ENCODE peak calls at places on chromosomes 5 and 9, in ten cellular contexts. One of them, this sample, is unnamed.

GRCh38 chr9:17777465-17777864 is 198.6 kb downstream of the SH3GL2 start:
- DNase-seq in sigmoid colon: no peak
- DNase-seq in hepatocyte: no peak
- DNase-seq in naive thymus-derived CD4-positive, alpha-beta T cell: no peak
- DNase-seq in AG09319: no peak
- DNase-seq in A172: no peak
- DNase-seq in sciatic nerve: no peak
- DNase-seq in T follicular helper cell: no peak
- DNase-seq in SK-N-DZ: no peak
- DNase-seq in uterus: no peak
- DNase-seq in this sample: no peak

GRCh38 chr5:14143843-14144585 is 872 bp downstream of the TRIO start:
- DNase-seq in T follicular helper cell: peak; percentile 1
- DNase-seq in A172: no peak
- DNase-seq in naive thymus-derived CD4-positive, alpha-beta T cell: peak; percentile 32
- DNase-seq in hepatocyte: peak; percentile 72
- DNase-seq in SK-N-DZ: no peak
- DNase-seq in sigmoid colon: peak; percentile 78
- DNase-seq in sciatic nerve: peak; percentile 79
- DNase-seq in AG09319: no peak
- DNase-seq in uterus: no peak
- DNase-seq in this sample: peak; percentile 30

GRCh38 chr5:40914835-40915234 is 5.5 kb downstream of the C7 start:
- DNase-seq in AG09319: peak; percentile 2
- DNase-seq in naive thymus-derived CD4-positive, alpha-beta T cell: no peak
- DNase-seq in sciatic nerve: no peak
- DNase-seq in sigmoid colon: no peak
- DNase-seq in SK-N-DZ: no peak
- DNase-seq in hepatocyte: no peak
- DNase-seq in A172: peak; percentile 26
- DNase-seq in T follicular helper cell: no peak
- DNase-seq in uterus: no peak
- DNase-seq in this sample: peak; percentile 4

GRCh38 chr5:111106320-111106948 is 14.3 kb downstream of the WDR36 start:
- DNase-seq in sigmoid colon: no peak
- DNase-seq in uterus: no peak
- DNase-seq in SK-N-DZ: no peak
- DNase-seq in AG09319: no peak
- DNase-seq in A172: no peak
- DNase-seq in sciatic nerve: no peak
- DNase-seq in hepatocyte: no peak
- DNase-seq in T follicular helper cell: no peak
- DNase-seq in naive thymus-derived CD4-positive, alpha-beta T cell: no peak
- DNase-seq in this sample: no peak

GRCh38 chr9:38619556-38620447 is 594 bp downstream of the ANKRD18A start:
- DNase-seq in A172: no peak
- DNase-seq in T follicular helper cell: peak; percentile 10
- DNase-seq in sigmoid colon: no peak
- DNase-seq in hepatocyte: peak; percentile 14
- DNase-seq in AG09319: no peak
- DNase-seq in naive thymus-derived CD4-positive, alpha-beta T cell: no peak
- DNase-seq in SK-N-DZ: peak; percentile 43
- DNase-seq in sciatic nerve: no peak
- DNase-seq in uterus: no peak
- DNase-seq in this sample: no peak

GRCh38 chr9:137077758-137078693 is 709 bp downstream of the UAP1L1 start:
- DNase-seq in A172: peak; percentile 46
- DNase-seq in sigmoid colon: peak; percentile 69
- DNase-seq in naive thymus-derived CD4-positive, alpha-beta T cell: peak; percentile 29
- DNase-seq in sciatic nerve: peak; percentile 73
- DNase-seq in SK-N-DZ: no peak
- DNase-seq in AG09319: no peak
- DNase-seq in uterus: no peak
- DNase-seq in hepatocyte: no peak
- DNase-seq in T follicular helper cell: no peak
- DNase-seq in this sample: no peak

GRCh38 chr9:100443781-100444768 is 17.1 kb downstream of the MSANTD3 start:
- DNase-seq in sciatic nerve: no peak
- DNase-seq in AG09319: no peak
- DNase-seq in uterus: no peak
- DNase-seq in T follicular helper cell: no peak
- DNase-seq in naive thymus-derived CD4-positive, alpha-beta T cell: no peak
- DNase-seq in A172: no peak
- DNase-seq in SK-N-DZ: no peak
- DNase-seq in hepatocyte: no peak
- DNase-seq in sigmoid colon: no peak
- DNase-seq in this sample: peak; percentile 63

GRCh38 chr9:126607731-126608130 is 6.0 kb upstream of the LMX1B start:
- DNase-seq in hepatocyte: no peak
- DNase-seq in sciatic nerve: no peak
- DNase-seq in sigmoid colon: no peak
- DNase-seq in A172: no peak
- DNase-seq in SK-N-DZ: no peak
- DNase-seq in T follicular helper cell: no peak
- DNase-seq in AG09319: no peak
- DNase-seq in uterus: no peak
- DNase-seq in naive thymus-derived CD4-positive, alpha-beta T cell: no peak
- DNase-seq in this sample: no peak

GRCh38 chr9:20623021-20623747 is 885 bp upstream of the MLLT3 start:
- DNase-seq in SK-N-DZ: no peak
- DNase-seq in AG09319: no peak
- DNase-seq in sigmoid colon: peak; percentile 70
- DNase-seq in A172: no peak
- DNase-seq in naive thymus-derived CD4-positive, alpha-beta T cell: peak; percentile 76
- DNase-seq in uterus: peak; percentile 28
- DNase-seq in T follicular helper cell: peak; percentile 55
- DNase-seq in sciatic nerve: peak; percentile 60
- DNase-seq in hepatocyte: peak; percentile 26
- DNase-seq in this sample: no peak

GRCh38 chr9:17130285-17130684 is 4.6 kb upstream of the CNTLN start:
- DNase-seq in SK-N-DZ: no peak
- DNase-seq in AG09319: no peak
- DNase-seq in sciatic nerve: no peak
- DNase-seq in naive thymus-derived CD4-positive, alpha-beta T cell: no peak
- DNase-seq in sigmoid colon: no peak
- DNase-seq in A172: no peak
- DNase-seq in uterus: no peak
- DNase-seq in T follicular helper cell: no peak
- DNase-seq in hepatocyte: no peak
- DNase-seq in this sample: no peak

GRCh38 chr9:123069010-123069481 is 35.6 kb downstream of the GPR21 start:
- DNase-seq in sigmoid colon: no peak
- DNase-seq in uterus: no peak
- DNase-seq in sciatic nerve: no peak
- DNase-seq in hepatocyte: peak; percentile 34
- DNase-seq in T follicular helper cell: no peak
- DNase-seq in A172: peak; percentile 81
- DNase-seq in SK-N-DZ: no peak
- DNase-seq in naive thymus-derived CD4-positive, alpha-beta T cell: no peak
- DNase-seq in AG09319: peak; percentile 92
- DNase-seq in this sample: peak; percentile 99

GRCh38 chr5:104353371-104353770 is 790.8 kb upstream of the NUDT12 start:
- DNase-seq in A172: no peak
- DNase-seq in AG09319: no peak
- DNase-seq in hepatocyte: no peak
- DNase-seq in naive thymus-derived CD4-positive, alpha-beta T cell: no peak
- DNase-seq in T follicular helper cell: no peak
- DNase-seq in sigmoid colon: no peak
- DNase-seq in uterus: no peak
- DNase-seq in sciatic nerve: no peak
- DNase-seq in SK-N-DZ: no peak
- DNase-seq in this sample: no peak

GRCh38 chr5:81631124-81631523 is 119.8 kb downstream of the SSBP2 start:
- DNase-seq in A172: peak; percentile 28
- DNase-seq in uterus: no peak
- DNase-seq in SK-N-DZ: no peak
- DNase-seq in sciatic nerve: no peak
- DNase-seq in T follicular helper cell: no peak
- DNase-seq in sigmoid colon: no peak
- DNase-seq in naive thymus-derived CD4-positive, alpha-beta T cell: peak; percentile 39
- DNase-seq in AG09319: no peak
- DNase-seq in hepatocyte: no peak
- DNase-seq in this sample: peak; percentile 22

GRCh38 chr5:78858401-78858800 is 126.7 kb downstream of the ARSB start:
- DNase-seq in sigmoid colon: no peak
- DNase-seq in naive thymus-derived CD4-positive, alpha-beta T cell: no peak
- DNase-seq in A172: no peak
- DNase-seq in T follicular helper cell: no peak
- DNase-seq in uterus: no peak
- DNase-seq in hepatocyte: no peak
- DNase-seq in sciatic nerve: no peak
- DNase-seq in AG09319: no peak
- DNase-seq in SK-N-DZ: no peak
- DNase-seq in this sample: peak; percentile 4

GRCh38 chr9:134317431-134318414 is 8.5 kb upstream of the RXRA start:
- DNase-seq in AG09319: no peak
- DNase-seq in T follicular helper cell: no peak
- DNase-seq in sciatic nerve: peak; percentile 57
- DNase-seq in sigmoid colon: peak; percentile 67
- DNase-seq in uterus: no peak
- DNase-seq in naive thymus-derived CD4-positive, alpha-beta T cell: no peak
- DNase-seq in SK-N-DZ: no peak
- DNase-seq in A172: peak; percentile 41
- DNase-seq in hepatocyte: no peak
- DNase-seq in this sample: peak; percentile 78

GRCh38 chr5:112412370-112412769 is 6.7 kb downstream of the EPB41L4A start:
- DNase-seq in sigmoid colon: no peak
- DNase-seq in hepatocyte: no peak
- DNase-seq in A172: no peak
- DNase-seq in T follicular helper cell: no peak
- DNase-seq in sciatic nerve: no peak
- DNase-seq in SK-N-DZ: no peak
- DNase-seq in naive thymus-derived CD4-positive, alpha-beta T cell: no peak
- DNase-seq in uterus: no peak
- DNase-seq in AG09319: no peak
- DNase-seq in this sample: no peak

GRCh38 chr5:110094559-110094958 is 404.8 kb downstream of the MAN2A1 start:
- DNase-seq in naive thymus-derived CD4-positive, alpha-beta T cell: no peak
- DNase-seq in AG09319: no peak
- DNase-seq in A172: no peak
- DNase-seq in uterus: no peak
- DNase-seq in T follicular helper cell: no peak
- DNase-seq in SK-N-DZ: no peak
- DNase-seq in sciatic nerve: no peak
- DNase-seq in hepatocyte: no peak
- DNase-seq in sigmoid colon: no peak
- DNase-seq in this sample: no peak

GRCh38 chr5:71653119-71653518 is 66.0 kb upstream of the CARTPT start:
- DNase-seq in naive thymus-derived CD4-positive, alpha-beta T cell: no peak
- DNase-seq in AG09319: no peak
- DNase-seq in hepatocyte: no peak
- DNase-seq in SK-N-DZ: no peak
- DNase-seq in sigmoid colon: no peak
- DNase-seq in T follicular helper cell: no peak
- DNase-seq in sciatic nerve: no peak
- DNase-seq in uterus: peak; percentile 59
- DNase-seq in A172: peak; percentile 87
- DNase-seq in this sample: peak; percentile 71

GRCh38 chr5:176835918-176836317 is 25.6 kb downstream of the UNC5A start:
- DNase-seq in hepatocyte: no peak
- DNase-seq in A172: no peak
- DNase-seq in AG09319: no peak
- DNase-seq in sciatic nerve: no peak
- DNase-seq in naive thymus-derived CD4-positive, alpha-beta T cell: no peak
- DNase-seq in uterus: no peak
- DNase-seq in SK-N-DZ: no peak
- DNase-seq in T follicular helper cell: no peak
- DNase-seq in sigmoid colon: no peak
- DNase-seq in this sample: no peak

GRCh38 chr9:1231998-1232919 is 182.1 kb downstream of the DMRT2 start:
- DNase-seq in A172: peak; percentile 35
- DNase-seq in naive thymus-derived CD4-positive, alpha-beta T cell: no peak
- DNase-seq in T follicular helper cell: no peak
- DNase-seq in uterus: peak; percentile 61
- DNase-seq in AG09319: peak; percentile 72
- DNase-seq in SK-N-DZ: no peak
- DNase-seq in sigmoid colon: peak; percentile 86
- DNase-seq in sciatic nerve: peak; percentile 65
- DNase-seq in hepatocyte: no peak
- DNase-seq in this sample: peak; percentile 89

GRCh38 chr5:72212171-72212570 is 104.9 kb downstream of the MAP1B start:
- DNase-seq in uterus: no peak
- DNase-seq in sciatic nerve: no peak
- DNase-seq in sigmoid colon: no peak
- DNase-seq in naive thymus-derived CD4-positive, alpha-beta T cell: no peak
- DNase-seq in AG09319: no peak
- DNase-seq in hepatocyte: no peak
- DNase-seq in A172: no peak
- DNase-seq in SK-N-DZ: no peak
- DNase-seq in T follicular helper cell: no peak
- DNase-seq in this sample: no peak

GRCh38 chr5:108101105-108101504 is 280.8 kb downstream of the FBXL17 start:
- DNase-seq in A172: no peak
- DNase-seq in naive thymus-derived CD4-positive, alpha-beta T cell: no peak
- DNase-seq in sciatic nerve: no peak
- DNase-seq in hepatocyte: no peak
- DNase-seq in T follicular helper cell: no peak
- DNase-seq in AG09319: no peak
- DNase-seq in sigmoid colon: no peak
- DNase-seq in uterus: no peak
- DNase-seq in SK-N-DZ: no peak
- DNase-seq in this sample: peak; percentile 8

GRCh38 chr5:60026174-60026573 is 132.6 kb upstream of the PDE4D start:
- DNase-seq in hepatocyte: no peak
- DNase-seq in uterus: no peak
- DNase-seq in naive thymus-derived CD4-positive, alpha-beta T cell: no peak
- DNase-seq in sciatic nerve: no peak
- DNase-seq in sigmoid colon: no peak
- DNase-seq in AG09319: no peak
- DNase-seq in T follicular helper cell: no peak
- DNase-seq in A172: peak; percentile 61
- DNase-seq in SK-N-DZ: no peak
- DNase-seq in this sample: peak; percentile 43

GRCh38 chr5:8907168-8907868 is 638.6 kb downstream of the SEMA5A start:
- DNase-seq in A172: peak; percentile 91
- DNase-seq in uterus: no peak
- DNase-seq in naive thymus-derived CD4-positive, alpha-beta T cell: no peak
- DNase-seq in AG09319: no peak
- DNase-seq in T follicular helper cell: no peak
- DNase-seq in sciatic nerve: no peak
- DNase-seq in SK-N-DZ: no peak
- DNase-seq in sigmoid colon: no peak
- DNase-seq in hepatocyte: no peak
- DNase-seq in this sample: peak; percentile 71

GRCh38 chr9:99389087-99390033 is 167.3 kb downstream of the SEC61B start:
- DNase-seq in T follicular helper cell: no peak
- DNase-seq in hepatocyte: no peak
- DNase-seq in SK-N-DZ: no peak
- DNase-seq in uterus: no peak
- DNase-seq in sciatic nerve: no peak
- DNase-seq in naive thymus-derived CD4-positive, alpha-beta T cell: no peak
- DNase-seq in sigmoid colon: no peak
- DNase-seq in AG09319: no peak
- DNase-seq in A172: peak; percentile 57
- DNase-seq in this sample: no peak

This sample was measured in AG10803.